ENCODE peak calls at places on chromosome 4, in eight cellular contexts. T is astrocyte of the spinal cord, R is Panc1, L is left lung, A is suprapubic skin, K is OCI-LY7, C is AG09309, U is stomach. B is an unnamed sample.

GRCh38 chr4:16820304-16820703 is 78.1 kb downstream of the LDB2 start:
- DNase-seq in T (no peak), R (no peak), L (no peak), A (no peak), K (no peak), C (no peak), U (no peak), B (no peak)

GRCh38 chr4:17081157-17081556 is 182.7 kb upstream of the LDB2 start:
- DNase-seq in T (no peak), R (no peak), L (no peak), A (no peak), K (no peak), C (no peak), U (no peak), B (no peak)

GRCh38 chr4:14110407-14110806 is 482.9 kb upstream of the BOD1L1 start:
- DNase-seq in T (peak), R (no peak), L (no peak), A (no peak), K (no peak), C (peak), U (no peak), B (no peak)

GRCh38 chr4:8384397-8385060 is 56.0 kb downstream of the ACOX3 start:
- DNase-seq in T (no peak), R (no peak), L (no peak), A (no peak), K (no peak), C (no peak), U (no peak), B (no peak)

GRCh38 chr4:151324124-151324448 is 1.3 kb downstream of the SH3D19 start:
- DNase-seq in T (peak), R (no peak), L (no peak), A (no peak), K (no peak), C (no peak), U (no peak), B (no peak)

GRCh38 chr4:41880840-41881831 is 54.1 kb upstream of the TMEM33 start:
- DNase-seq in T (peak), R (no peak), L (no peak), A (no peak), K (no peak), C (no peak), U (no peak), B (no peak)

GRCh38 chr4:180913750-180914149 is 1329.5 kb upstream of the TENM3 start:
- DNase-seq in T (peak), R (no peak), L (no peak), A (no peak), K (no peak), C (peak), U (no peak), B (no peak)

GRCh38 chr4:80295841-80296240 is 29.4 kb downstream of the FGF5 start:
- DNase-seq in T (no peak), R (no peak), L (no peak), A (no peak), K (no peak), C (no peak), U (no peak), B (no peak)

GRCh38 chr4:101693842-101694398 is 96.6 kb upstream of the BANK1 start:
- DNase-seq in T (no peak), R (no peak), L (no peak), A (no peak), K (no peak), C (no peak), U (no peak), B (no peak)

GRCh38 chr4:120922390-120923200 is at the start of gene PRDM5:
- DNase-seq in T (peak), R (no peak), L (peak), A (peak), K (no peak), C (no peak), U (peak), B (peak)

GRCh38 chr4:138034871-138035270 is 207.3 kb downstream of the SLC7A11 start:
- DNase-seq in T (no peak), R (no peak), L (no peak), A (no peak), K (no peak), C (peak), U (no peak), B (no peak)

GRCh38 chr4:54930226-54930625 is 195.2 kb downstream of the KDR start:
- DNase-seq in T (peak), R (no peak), L (no peak), A (no peak), K (no peak), C (peak), U (no peak), B (no peak)

GRCh38 chr4:36249605-36250004 is 5.3 kb upstream of the ARAP2 start:
- DNase-seq in T (no peak), R (no peak), L (no peak), A (no peak), K (no peak), C (no peak), U (no peak), B (no peak)

GRCh38 chr4:53676402-53676871 is 85.2 kb upstream of the LNX1 start:
- DNase-seq in T (no peak), R (no peak), L (no peak), A (no peak), K (no peak), C (peak), U (no peak), B (no peak)

GRCh38 chr4:80184053-80184790 is 13.1 kb upstream of the PRDM8 start:
- DNase-seq in T (peak), R (no peak), L (peak), A (peak), K (peak), C (no peak), U (peak), B (peak)

GRCh38 chr4:151313306-151314028 is 11.9 kb downstream of the SH3D19 start:
- DNase-seq in T (no peak), R (no peak), L (no peak), A (no peak), K (no peak), C (no peak), U (no peak), B (no peak)

GRCh38 chr4:112170451-112170993 is 25.3 kb downstream of the FAM241A start:
- DNase-seq in T (peak), R (peak), L (no peak), A (no peak), K (peak), C (peak), U (no peak), B (no peak)

GRCh38 chr4:186939226-186939625 is 215.6 kb upstream of the FAT1 start:
- DNase-seq in T (no peak), R (no peak), L (no peak), A (no peak), K (no peak), C (no peak), U (no peak), B (no peak)

GRCh38 chr4:28744066-28744465 is 1883.4 kb downstream of the STIM2 start:
- DNase-seq in T (no peak), R (no peak), L (no peak), A (no peak), K (no peak), C (no peak), U (no peak), B (no peak)

GRCh38 chr4:189773909-189774308 is 166.8 kb upstream of the FRG1 start:
- DNase-seq in T (no peak), R (no peak), L (no peak), A (no peak), K (no peak), C (no peak), U (no peak), B (no peak)

GRCh38 chr4:102780476-102781144 is 19.8 kb upstream of the MANBA start:
- DNase-seq in T (no peak), R (no peak), L (no peak), A (no peak), K (no peak), C (no peak), U (no peak), B (no peak)

GRCh38 chr4:176548571-176548970 is 228.8 kb downstream of the SPCS3 start:
- DNase-seq in T (peak), R (no peak), L (no peak), A (no peak), K (no peak), C (peak), U (no peak), B (no peak)

GRCh38 chr4:102901804-102902203 is 33.0 kb downstream of the CISD2 start:
- DNase-seq in T (no peak), R (no peak), L (no peak), A (no peak), K (no peak), C (no peak), U (no peak), B (no peak)

DNA sequence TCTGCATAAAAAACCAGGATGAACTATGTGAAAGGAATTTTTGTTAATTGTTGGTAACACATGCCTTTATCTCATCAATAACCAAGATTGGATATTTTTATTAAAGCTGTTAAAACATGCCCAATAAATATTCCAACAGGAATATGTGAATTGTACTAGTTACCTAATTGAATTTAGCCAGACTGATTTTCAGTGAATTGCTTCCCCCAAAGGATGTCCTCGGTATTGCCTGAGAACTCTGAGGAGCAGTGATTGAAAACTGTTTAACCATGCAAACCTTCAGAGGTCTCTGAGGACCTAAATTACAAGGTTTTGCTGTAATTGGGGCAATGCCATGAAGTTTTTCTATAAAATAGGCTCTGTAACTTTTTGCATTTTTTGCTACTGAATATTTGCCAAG is 66.6 kb downstream of the BLTP1 start:
- DNase-seq in T (peak), R (no peak), L (no peak), A (no peak), K (peak), C (no peak), U (no peak), B (no peak)
- TF ChIP-seq CTCF in T (peak), R (peak), L (peak), A (no peak), K (peak), C (peak), U (peak), B (no peak)

GRCh38 chr4:57065730-57066482 is 44.3 kb downstream of the IGFBP7 start:
- DNase-seq in T (peak), R (no peak), L (no peak), A (no peak), K (no peak), C (no peak), U (no peak), B (no peak)
- H3K4me3 ChIP-seq in T (no peak), R (no peak), L (no peak), A (no peak), K (no peak), C (peak), U (no peak), B (no peak)

DNA sequence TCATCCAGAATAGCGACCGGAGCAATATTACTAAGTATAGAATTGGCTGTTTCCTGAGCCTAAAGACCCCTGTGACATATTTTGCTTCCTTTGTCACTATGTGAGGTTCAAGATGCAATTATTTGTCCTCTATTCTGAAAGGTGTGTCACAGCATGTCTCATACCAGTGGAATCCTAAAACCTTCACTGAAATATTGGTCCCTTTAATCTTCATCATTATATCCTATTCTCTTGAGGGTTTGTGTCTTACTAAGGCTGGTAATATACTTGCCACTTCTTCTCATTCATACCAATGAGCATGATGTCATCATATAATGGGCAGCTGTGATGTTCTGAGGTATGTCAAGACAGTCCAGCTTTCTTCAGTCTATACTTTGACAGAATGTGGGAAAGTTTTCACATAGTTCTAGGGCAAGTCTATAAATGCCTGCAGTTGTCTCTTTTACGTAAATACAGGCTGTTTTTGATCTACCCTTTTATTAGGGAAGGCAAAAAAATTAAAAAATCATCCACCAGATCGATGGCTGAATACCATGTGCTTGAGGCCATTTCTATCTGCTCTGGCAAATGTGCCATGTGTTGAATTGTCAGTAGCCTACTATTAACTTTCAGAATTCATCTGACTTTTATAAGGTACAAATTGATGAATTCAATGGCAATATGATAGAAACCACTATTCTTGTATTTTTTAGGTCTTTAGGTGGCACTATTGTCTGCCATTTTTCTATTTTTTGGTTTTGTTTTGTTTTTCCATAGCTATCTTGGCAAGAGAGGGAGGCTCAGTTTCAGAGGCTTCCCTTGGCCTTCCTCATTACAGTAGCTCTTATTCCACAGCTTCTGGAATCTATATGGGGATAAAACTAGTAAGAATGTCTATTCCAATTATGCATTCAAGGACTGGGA is 209.0 kb downstream of the PPARGC1A start:
- DNase-seq in T (peak), R (no peak), L (no peak), A (no peak), K (no peak), C (no peak), U (no peak), B (no peak)
- TF ChIP-seq CTCF in T (no peak), R (no peak), L (no peak), A (no peak), K (peak), C (no peak), U (no peak), B (no peak)

DNA sequence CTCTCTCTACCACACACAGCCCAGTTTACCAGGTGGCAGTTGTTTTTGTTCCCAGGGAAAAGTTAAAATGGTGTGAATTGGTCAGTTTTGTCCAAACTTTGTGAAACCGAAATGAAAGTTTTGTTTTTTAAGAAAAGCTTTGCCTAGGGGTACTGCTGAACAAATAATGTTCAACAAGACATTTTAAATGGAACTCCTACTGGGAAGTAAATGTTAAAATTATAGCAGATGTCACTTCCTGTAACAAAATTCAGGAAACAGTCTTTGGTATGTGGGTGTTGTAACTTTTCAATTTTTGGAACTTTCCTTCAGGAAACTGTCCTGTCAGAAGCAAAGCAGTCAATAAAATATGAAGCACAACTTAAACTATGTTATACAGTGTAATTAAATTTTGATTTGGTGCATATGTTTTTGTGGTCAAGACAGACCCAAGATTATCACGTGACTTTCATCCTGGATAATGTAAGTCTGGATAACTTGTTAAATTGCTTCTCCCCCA is 79.5 kb downstream of the AFF1 start:
- DNase-seq in T (peak), R (no peak), L (no peak), A (no peak), K (no peak), C (peak), U (no peak), B (no peak)
- H3K4me3 ChIP-seq in T (no peak), R (no peak), L (peak), A (no peak), K (no peak), C (no peak), U (no peak), B (no peak)

DNA sequence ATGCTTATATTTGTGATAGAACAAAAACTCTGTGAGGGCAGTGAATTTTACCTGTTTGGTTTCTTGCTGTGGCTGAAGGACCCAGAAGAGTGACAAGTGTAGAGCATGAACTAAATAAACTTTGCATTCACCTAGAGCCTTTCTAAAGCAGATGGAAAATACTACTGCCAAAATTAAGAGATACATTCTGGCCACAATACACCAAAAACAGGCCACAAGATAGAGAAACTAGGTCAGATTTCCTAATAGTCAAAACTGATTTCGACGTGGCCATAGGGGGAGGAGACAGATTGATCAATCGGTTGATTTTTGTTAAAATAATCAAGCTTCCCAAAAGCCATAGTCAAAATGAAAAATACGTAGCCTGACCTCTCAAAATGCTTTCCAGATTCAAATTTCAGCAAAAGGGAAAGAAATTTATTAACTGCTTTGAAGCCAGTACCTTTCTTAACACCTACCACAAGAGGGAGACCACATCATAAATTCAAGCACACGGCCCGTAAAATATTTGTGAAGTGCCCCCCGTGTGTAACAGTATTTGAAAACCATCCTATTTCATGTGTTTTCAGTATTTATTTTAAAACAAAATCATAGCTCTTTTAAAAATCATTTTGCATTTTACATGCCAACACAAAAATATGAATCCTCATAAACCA is 132.4 kb downstream of the CORIN start:
- DNase-seq in T (peak), R (no peak), L (no peak), A (no peak), K (peak), C (no peak), U (no peak), B (no peak)
- TF ChIP-seq CTCF in T (peak), R (peak), L (peak), A (no peak), K (peak), C (peak), U (no peak), B (no peak)

GRCh38 chr4:6693274-6694176 is at the start of gene S100P:
- DNase-seq in T (no peak), R (no peak), L (no peak), A (no peak), K (no peak), C (no peak), U (peak), B (no peak)
- H3K4me3 ChIP-seq in T (no peak), R (peak), L (peak), A (no peak), K (no peak), C (no peak), U (peak), B (no peak)

GRCh38 chr4:24915121-24915922 is 2.5 kb upstream of the CCDC149 start:
- DNase-seq in T (no peak), R (no peak), L (no peak), A (no peak), K (no peak), C (no peak), U (no peak), B (no peak)
- TF ChIP-seq CTCF in T (peak), R (peak), L (no peak), A (no peak), K (no peak), C (no peak), U (no peak), B (no peak)